ENCODE peak calls at places on chromosomes 16 and 17, in four cellular contexts. Y is stimulated activated CD4-positive, alpha-beta T cell treated with anti-CD3 and anti-CD28 coated beads, TNF-alpha, amount 100 ng/mL, for 48 hours; H is AG09309; J is stimulated activated naive B cell treated with anti-CD40 and anti-IgM and Interleukin-4, amounts not matched to agents 10 μg/mL and 1 μg/mL and 100 μg/mL, for 72 hours. X is an unnamed sample.

GRCh38 chr16:89442990-89443726 is 47.2 kb downstream of the ANKRD11 start:
- DNase-seq in Y (no peak), H (no peak), J (no peak), X (peak)

GRCh38 chr17:60586288-60586974 is 13.6 kb upstream of the PPM1D start:
- DNase-seq in Y (no peak), H (no peak), J (no peak), X (no peak)

GRCh38 chr17:77214743-77215142 is 74.0 kb downstream of the SEC14L1 start:
- DNase-seq in Y (no peak), H (no peak), J (no peak), X (peak)

GRCh38 chr16:68421076-68421475 is 27.2 kb downstream of the SMPD3 start:
- DNase-seq in Y (no peak), H (no peak), J (no peak), X (no peak)

GRCh38 chr17:77581480-77581879 is 377.0 kb upstream of the TNRC6C start:
- DNase-seq in Y (no peak), H (peak), J (no peak), X (no peak)

GRCh38 chr17:28575126-28575795 is 1.4 kb downstream of the ALDOC start:
- DNase-seq in Y (no peak), H (no peak), J (no peak), X (no peak)

GRCh38 chr16:11759163-11759834 is 16.6 kb upstream of the TXNDC11 start:
- DNase-seq in Y (no peak), H (no peak), J (no peak), X (peak)

GRCh38 chr17:28841901-28842281 is 699 bp downstream of the FAM222B start:
- DNase-seq in Y (no peak), H (no peak), J (no peak), X (no peak)

GRCh38 chr17:80010283-80010858 is 25.3 kb downstream of the TBC1D16 start:
- DNase-seq in Y (no peak), H (no peak), J (no peak), X (no peak)

GRCh38 chr16:84899414-84899813 is 79.6 kb downstream of the CRISPLD2 start:
- DNase-seq in Y (no peak), H (no peak), J (no peak), X (no peak)

GRCh38 chr16:2008009-2008526 is 1.6 kb downstream of the ZNF598 start:
- DNase-seq in Y (no peak), H (peak), J (no peak), X (no peak)

GRCh38 chr16:68311316-68311620 is 449 bp downstream of the PRMT7 start:
- DNase-seq in Y (no peak), H (no peak), J (no peak), X (no peak)

GRCh38 chr16:86252596-86252995 is 257.7 kb upstream of the FOXF1 start:
- DNase-seq in Y (no peak), H (no peak), J (no peak), X (no peak)

GRCh38 chr16:26816885-26817571 is 249.7 kb upstream of the C16orf82 start:
- DNase-seq in Y (no peak), H (no peak), J (no peak), X (no peak)

GRCh38 chr16:74094514-74094913 is 202.1 kb upstream of the PSMD7 start:
- DNase-seq in Y (no peak), H (no peak), J (peak), X (no peak)

GRCh38 chr17:35898283-35899070 is 18.3 kb upstream of the CCL5 start:
- DNase-seq in Y (no peak), H (no peak), J (no peak), X (peak)

GRCh38 chr16:11990672-11991390 is 14.3 kb downstream of the SNX29 start:
- DNase-seq in Y (no peak), H (no peak), J (no peak), X (no peak)

GRCh38 chr17:48571024-48571818 is 6.9 kb downstream of the HOXB4 start:
- DNase-seq in Y (no peak), H (no peak), J (no peak), X (no peak)

GRCh38 chr17:18262641-18263040 is 2.2 kb downstream of the MIEF2 start:
- DNase-seq in Y (no peak), H (no peak), J (no peak), X (peak)

GRCh38 chr17:43766413-43767052 is 7.9 kb upstream of the SOST start:
- DNase-seq in Y (no peak), H (no peak), J (no peak), X (peak)

GRCh38 chr16:11452746-11453344 is 107.6 kb downstream of the RMI2 start:
- DNase-seq in Y (no peak), H (no peak), J (no peak), X (no peak)

GRCh38 chr17:36786867-36787266 is 150.4 kb upstream of the LHX1 start:
- DNase-seq in Y (no peak), H (no peak), J (no peak), X (no peak)

GRCh38 chr16:78628526-78628925 is 529.1 kb downstream of the WWOX start:
- DNase-seq in Y (no peak), H (no peak), J (no peak), X (no peak)

GRCh38 chr16:57000271-57001025 is 11.1 kb downstream of the NLRC5 start:
- DNase-seq in Y (no peak), H (peak), J (peak), X (peak)

GRCh38 chr16:4505356-4506153 is 29.4 kb downstream of the HMOX2 start:
- DNase-seq in Y (peak), H (no peak), J (peak), X (peak)

GRCh38 chr17:50219345-50219744 is 17.9 kb upstream of the COL1A1 start:
- DNase-seq in Y (no peak), H (no peak), J (no peak), X (no peak)

GRCh38 chr17:7712111-7712771 is 5.3 kb upstream of the DNAH2 start:
- DNase-seq in Y (no peak), H (no peak), J (no peak), X (no peak)

GRCh38 chr16:30914849-30915248 is 8.5 kb upstream of the FBXL19 start:
- DNase-seq in Y (no peak), H (no peak), J (no peak), X (no peak)

X was measured in stomach.